ENCODE peak calls at places on chromosomes 12 and 14, in seven cellular contexts. W is heart right ventricle, Z is tibial artery, K is BJ, H is prostate gland, U is body of pancreas, M is PC-9. F is an unnamed sample. For H3K27me3, the result is how much of the 10 kb centered on the place peaks cover.

GRCh38 chr12:28367993-28368392 is 177.7 kb downstream of the CCDC91 start:
- DNase-seq in W (no peak), Z (no peak), K (no peak), H (no peak), U (no peak), M (no peak), F (no peak)

GRCh38 chr12:72330291-72330690 is 58.1 kb downstream of the TRHDE start:
- DNase-seq in W (no peak), Z (no peak), K (peak), H (no peak), U (no peak), M (no peak), F (no peak)

GRCh38 chr14:68181395-68182326 is 362.1 kb downstream of the RAD51B start:
- DNase-seq in W (no peak), Z (no peak), K (no peak), H (no peak), U (no peak), M (no peak), F (no peak)

GRCh38 chr14:92603309-92604257 is 90.0 kb downstream of the RIN3 start:
- DNase-seq in W (peak), Z (peak), K (no peak), H (peak), U (no peak), M (no peak), F (no peak)

GRCh38 chr14:95260537-95261440 is 58.9 kb downstream of the CLMN start:
- DNase-seq in W (no peak), Z (no peak), K (no peak), H (no peak), U (peak), M (no peak), F (no peak)

GRCh38 chr14:76848879-76849278 is 22.7 kb downstream of the LRRC74A start:
- DNase-seq in W (no peak), Z (no peak), K (no peak), H (no peak), U (no peak), M (no peak), F (no peak)

GRCh38 chr12:112559784-112560183 is 141.0 kb downstream of the PTPN11 start:
- DNase-seq in W (no peak), Z (no peak), K (no peak), H (no peak), U (no peak), M (no peak), F (no peak)

GRCh38 chr12:48771588-48772112 is 17.2 kb downstream of the ADCY6 start:
- DNase-seq in W (no peak), Z (no peak), K (no peak), H (no peak), U (no peak), M (no peak), F (no peak)

GRCh38 chr14:103052407-103052806 is 4.9 kb downstream of the CDC42BPB start:
- DNase-seq in W (no peak), Z (peak), K (no peak), H (no peak), U (no peak), M (no peak), F (no peak)
- H3K27me3 ChIP-seq in W (under half), Z (under half), K (under half), H (under half), U (under half), M (under half), F (under half)

DNA sequence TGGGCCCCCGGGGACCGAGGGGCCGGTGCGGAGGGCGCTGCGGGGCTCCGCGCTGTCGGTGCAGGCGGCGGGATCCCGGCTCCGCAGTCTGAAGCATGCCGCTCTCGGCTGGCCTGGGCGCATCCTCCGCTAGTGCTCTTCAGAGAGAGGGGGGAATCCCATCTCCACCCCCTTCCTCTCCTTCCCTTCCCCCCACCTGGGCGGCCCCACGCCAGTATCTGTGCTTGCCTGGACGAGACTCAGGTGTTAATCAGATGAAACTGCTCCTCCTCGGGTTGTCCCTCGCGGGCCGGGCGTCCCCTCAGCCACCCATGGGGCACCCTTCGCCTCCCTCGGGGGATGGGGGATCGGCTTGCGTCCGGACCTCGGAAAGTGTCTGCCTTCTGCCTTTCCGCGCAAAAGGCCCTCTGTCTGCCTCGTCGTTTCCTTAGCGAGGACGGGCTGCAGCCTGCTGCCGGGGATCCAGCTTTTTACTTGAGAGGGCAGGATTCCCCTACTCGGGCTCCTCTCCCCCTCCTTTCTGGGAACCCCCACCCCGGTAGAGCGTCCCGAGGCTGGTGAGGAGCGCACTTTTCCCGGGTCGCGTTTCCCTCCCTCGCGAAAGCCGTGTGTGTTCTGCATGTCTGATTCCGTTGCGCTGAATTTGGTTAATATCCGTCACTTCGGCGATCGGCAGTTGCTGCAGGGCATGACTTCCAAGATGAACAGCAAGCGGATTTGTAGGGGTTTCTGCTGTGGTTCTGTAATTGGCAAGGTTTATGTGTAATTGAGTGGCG is 1.1 kb downstream of the GPHN start:
- DNase-seq in W (peak), Z (peak), K (no peak), H (peak), U (peak), M (peak), F (peak)
- H3K4me3 ChIP-seq in W (peak), Z (peak), K (peak), H (peak), U (peak), M (peak), F (peak)

DNA sequence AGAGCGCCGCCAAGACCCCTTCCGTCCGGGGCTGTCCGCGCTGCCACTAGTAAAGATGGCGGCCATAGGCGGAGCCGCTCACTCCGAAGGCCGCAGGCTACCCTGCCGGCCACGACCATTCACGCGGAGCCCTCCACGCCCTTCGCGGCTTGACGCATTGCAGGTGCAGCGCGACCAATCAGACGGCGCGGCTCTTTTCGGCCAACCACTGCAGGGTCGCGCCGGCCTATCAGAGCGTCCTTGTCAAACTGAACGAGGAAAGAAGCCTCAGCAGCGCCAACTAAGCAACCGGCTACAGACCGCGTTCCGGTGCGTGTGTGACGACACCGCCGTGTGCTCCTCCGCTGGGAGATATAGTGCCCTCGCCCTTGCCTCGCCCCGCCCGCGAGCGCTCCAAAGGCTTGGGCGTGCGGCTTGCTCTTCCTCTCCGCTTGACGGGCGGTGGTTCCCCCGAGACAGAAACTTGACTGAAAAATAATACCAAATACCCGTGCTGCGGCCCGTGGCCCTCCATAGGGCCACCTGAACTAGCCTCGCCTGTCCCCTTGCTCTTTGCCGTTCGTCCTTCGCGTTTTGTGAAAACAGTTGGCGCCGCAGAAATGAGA is 13.6 kb upstream of the CALM1 start:
- DNase-seq in W (peak), Z (peak), K (peak), H (peak), U (peak), M (peak), F (peak)
- TF ChIP-seq CTCF in W (peak), Z (no peak), K (peak), H (no peak), U (no peak), M (no peak), F (peak)

DNA sequence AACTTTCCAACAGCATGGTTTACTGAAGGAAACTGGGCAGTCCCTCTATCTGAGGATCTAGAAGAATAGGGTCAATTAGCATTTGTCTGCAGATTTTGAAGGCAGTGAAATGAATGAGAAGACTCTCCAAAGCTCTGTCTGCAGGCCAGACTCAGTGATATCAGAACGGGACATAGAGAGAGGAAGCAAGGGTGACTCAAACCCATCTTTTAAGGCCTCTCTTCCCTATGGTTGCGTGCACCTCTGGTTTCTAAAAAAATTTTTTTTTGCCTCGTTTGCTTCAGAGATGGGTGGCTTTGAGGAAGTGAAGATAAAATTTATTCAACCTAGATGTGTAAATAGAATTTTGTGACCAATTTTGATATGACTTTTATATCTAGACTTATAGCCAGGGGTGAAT is 71.9 kb upstream of the HOXC13 start:
- DNase-seq in W (no peak), Z (no peak), K (no peak), H (no peak), U (no peak), M (no peak), F (no peak)
- H3K27me3 ChIP-seq in W (under half), Z (under half), K (under half), H (under half), U (under half), M (under half), F (under half)

GRCh38 chr12:123971449-123971769 is 1.2 kb downstream of the CCDC92 start:
- DNase-seq in W (no peak), Z (no peak), K (no peak), H (no peak), U (no peak), M (no peak), F (no peak)
- H3K4me3 ChIP-seq in W (peak), Z (peak), K (peak), H (peak), U (no peak), M (peak), F (peak)

F was measured in GM06990.